ENCODE peak calls at places on chromosomes 1 and 21, in five cellular contexts. J is GM06990, Q is fibroblast of lung, C is mucosa of descending colon, D is AG09309. P is an unnamed sample.

GRCh38 chr1:8680628-8681316 is 136.7 kb downstream of the RERE start:
- DNase-seq in J (no peak), Q (no peak), C (no peak), D (no peak), P (no peak)

GRCh38 chr1:119773711-119774241 is 5.1 kb upstream of the HMGCS2 start:
- DNase-seq in Q (peak), D (peak), C (no peak), J (no peak), P (no peak)

GRCh38 chr1:220516722-220517042 is 11.3 kb upstream of the MARK1 start:
- DNase-seq in C (no peak), D (no peak), J (no peak), Q (no peak), P (no peak)

GRCh38 chr1:114094303-114094663 is 59.4 kb downstream of the SYT6 start:
- DNase-seq in C (no peak), D (peak), J (no peak), Q (peak), P (no peak)

GRCh38 chr1:236179634-236180033 is 37.3 kb downstream of the GPR137B start:
- DNase-seq in C (no peak), J (no peak), Q (no peak), D (no peak), P (no peak)

GRCh38 chr1:10074059-10074854 is 41.5 kb downstream of the UBE4B start:
- DNase-seq in D (peak), C (no peak), J (peak), Q (peak), P (peak)

GRCh38 chr21:16243396-16243795 is 513.6 kb downstream of the USP25 start:
- DNase-seq in D (no peak), Q (no peak), C (no peak), J (no peak), P (no peak)

GRCh38 chr1:201582261-201582951 is 43.5 kb downstream of the NAV1 start:
- DNase-seq in Q (peak), J (no peak), D (no peak), C (no peak), P (peak)

GRCh38 chr1:19651141-19651737 is 7.1 kb downstream of the NBL1 start:
- DNase-seq in D (no peak), Q (peak), C (no peak), J (no peak), P (no peak)

GRCh38 chr1:228073870-228074545 is 8.5 kb upstream of the ARF1 start:
- DNase-seq in J (no peak), Q (no peak), C (no peak), D (no peak), P (no peak)

GRCh38 chr1:242824435-242824834 is 299.9 kb upstream of the PLD5 start:
- DNase-seq in C (no peak), J (no peak), Q (peak), D (no peak), P (no peak)

GRCh38 chr1:47527653-47528272 is 89.9 kb downstream of the FOXD2 start:
- DNase-seq in D (no peak), Q (no peak), J (no peak), C (no peak), P (no peak)

GRCh38 chr1:49694251-49694827 is 329.4 kb downstream of the AGBL4 start:
- DNase-seq in J (no peak), Q (no peak), C (no peak), D (no peak), P (no peak)

GRCh38 chr1:216456682-216457081 is 33.4 kb upstream of the USH2A start:
- DNase-seq in J (no peak), Q (peak), C (no peak), D (peak), P (peak)

GRCh38 chr1:234776875-234777849 is 167.2 kb upstream of the IRF2BP2 start:
- DNase-seq in J (no peak), C (no peak), Q (no peak), D (no peak), P (no peak)

GRCh38 chr1:235835226-235835625 is 31.5 kb downstream of the LYST start:
- DNase-seq in D (no peak), C (no peak), Q (peak), J (no peak), P (no peak)

GRCh38 chr21:38938343-38938742 is 132.6 kb downstream of the ETS2 start:
- DNase-seq in Q (no peak), J (no peak), C (no peak), D (no peak), P (no peak)

GRCh38 chr1:3625151-3625907 is 514 bp downstream of the TPRG1L start:
- DNase-seq in Q (peak), J (peak), D (no peak), C (peak), P (no peak)

GRCh38 chr1:248757784-248758195 is 2.2 kb upstream of the LYPD8 start:
- DNase-seq in C (no peak), D (no peak), Q (no peak), J (no peak), P (no peak)

GRCh38 chr1:231214918-231215675 is 25.9 kb upstream of the GNPAT start:
- DNase-seq in Q (no peak), D (no peak), J (no peak), C (no peak), P (no peak)

GRCh38 chr1:205438213-205439158 is 16.6 kb upstream of the LEMD1 start:
- DNase-seq in D (no peak), C (peak), Q (peak), J (no peak), P (peak)

GRCh38 chr1:226975259-226975908 is 35.3 kb downstream of the COQ8A start:
- DNase-seq in J (no peak), D (no peak), Q (no peak), C (no peak), P (no peak)

GRCh38 chr1:198986041-198986440 is 347.2 kb downstream of the PTPRC start:
- DNase-seq in D (no peak), Q (no peak), C (no peak), J (no peak), P (no peak)

GRCh38 chr21:15063821-15064575 is 802 bp downstream of the NRIP1 start:
- DNase-seq in C (peak), D (no peak), Q (peak), J (peak), P (no peak)

GRCh38 chr1:34511802-34512201 is 243.0 kb upstream of the GJB5 start:
- DNase-seq in D (no peak), C (no peak), J (no peak), Q (no peak), P (no peak)

GRCh38 chr1:22122273-22123070 is 20.4 kb downstream of the WNT4 start:
- DNase-seq in J (no peak), D (no peak), C (no peak), Q (no peak), P (no peak)

GRCh38 chr1:204589409-204590038 is 73.3 kb downstream of the MDM4 start:
- DNase-seq in Q (peak), J (no peak), C (no peak), D (no peak), P (no peak)

DNA sequence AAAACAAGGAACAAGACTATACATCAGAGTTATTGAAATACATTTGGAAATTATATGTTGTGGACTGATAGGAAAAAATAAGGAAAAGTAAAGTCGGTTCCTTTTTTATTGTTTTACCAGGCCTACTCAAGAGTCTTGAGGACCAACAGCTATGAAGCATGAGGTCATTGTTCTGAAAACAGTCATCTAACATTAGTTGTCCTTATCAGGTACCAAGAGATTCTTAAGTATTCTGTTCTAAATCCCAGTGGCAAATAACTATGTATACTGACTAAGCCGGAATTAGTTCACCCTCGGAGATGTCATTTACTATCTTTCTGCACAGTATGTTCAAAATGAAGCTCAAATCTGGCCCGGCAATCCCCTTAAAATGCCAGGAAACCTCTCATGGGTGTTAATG is 585 bp downstream of the ADGRL4 start:
- DNase-seq in D (no peak), C (no peak), Q (peak), J (no peak), P (no peak)
- H3K4me3 ChIP-seq in D (peak), C (no peak), Q (peak), J (no peak), P (peak)

GRCh38 chr21:31343030-31343510 is 991 bp downstream of the TIAM1 start:
- DNase-seq in C (no peak), J (no peak), Q (no peak), D (no peak), P (no peak)
- H3K4me3 ChIP-seq in C (no peak), J (peak), Q (peak), D (peak), P (peak)

GRCh38 chr21:45540601-45540970 is 1.7 kb downstream of the SLC19A1 start:
- DNase-seq in Q (no peak), D (no peak), J (no peak), C (no peak), P (no peak)
- H3K4me3 ChIP-seq in Q (no peak), D (no peak), J (peak), C (no peak), P (no peak)

GRCh38 chr1:186206046-186206564 is 168.9 kb downstream of the TPR start:
- DNase-seq in Q (peak), J (no peak), D (no peak), C (no peak), P (no peak)
- H3K4me3 ChIP-seq in Q (no peak), J (no peak), D (no peak), C (no peak), P (no peak)

DNA sequence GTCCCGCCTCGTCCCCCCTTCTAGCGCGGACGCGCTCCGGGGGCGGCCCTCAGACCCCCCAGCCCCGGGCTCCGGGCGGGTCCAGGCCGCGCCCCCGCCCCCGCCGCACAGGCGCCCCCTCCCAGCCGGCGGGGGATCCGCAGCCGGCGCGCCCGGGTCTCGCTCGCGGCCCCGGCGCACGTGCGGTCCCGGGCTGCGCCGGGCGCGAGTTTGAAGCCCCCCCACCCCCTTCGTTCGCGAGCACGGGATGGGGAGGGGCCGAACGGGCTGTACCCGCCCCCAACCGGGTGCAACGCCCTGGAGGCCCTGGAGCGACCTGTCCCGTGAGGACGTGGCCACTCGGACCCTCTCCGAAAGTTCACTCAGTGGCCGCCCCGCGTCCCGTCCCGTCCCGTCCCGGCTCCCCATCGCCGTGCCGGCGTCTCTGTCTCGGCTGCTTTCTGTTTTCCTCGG is 796 bp downstream of the PTPRF start:
- DNase-seq in J (no peak), C (peak), D (no peak), Q (no peak), P (no peak)
- H3K4me3 ChIP-seq in J (peak), C (peak), D (peak), Q (peak), P (peak)

DNA sequence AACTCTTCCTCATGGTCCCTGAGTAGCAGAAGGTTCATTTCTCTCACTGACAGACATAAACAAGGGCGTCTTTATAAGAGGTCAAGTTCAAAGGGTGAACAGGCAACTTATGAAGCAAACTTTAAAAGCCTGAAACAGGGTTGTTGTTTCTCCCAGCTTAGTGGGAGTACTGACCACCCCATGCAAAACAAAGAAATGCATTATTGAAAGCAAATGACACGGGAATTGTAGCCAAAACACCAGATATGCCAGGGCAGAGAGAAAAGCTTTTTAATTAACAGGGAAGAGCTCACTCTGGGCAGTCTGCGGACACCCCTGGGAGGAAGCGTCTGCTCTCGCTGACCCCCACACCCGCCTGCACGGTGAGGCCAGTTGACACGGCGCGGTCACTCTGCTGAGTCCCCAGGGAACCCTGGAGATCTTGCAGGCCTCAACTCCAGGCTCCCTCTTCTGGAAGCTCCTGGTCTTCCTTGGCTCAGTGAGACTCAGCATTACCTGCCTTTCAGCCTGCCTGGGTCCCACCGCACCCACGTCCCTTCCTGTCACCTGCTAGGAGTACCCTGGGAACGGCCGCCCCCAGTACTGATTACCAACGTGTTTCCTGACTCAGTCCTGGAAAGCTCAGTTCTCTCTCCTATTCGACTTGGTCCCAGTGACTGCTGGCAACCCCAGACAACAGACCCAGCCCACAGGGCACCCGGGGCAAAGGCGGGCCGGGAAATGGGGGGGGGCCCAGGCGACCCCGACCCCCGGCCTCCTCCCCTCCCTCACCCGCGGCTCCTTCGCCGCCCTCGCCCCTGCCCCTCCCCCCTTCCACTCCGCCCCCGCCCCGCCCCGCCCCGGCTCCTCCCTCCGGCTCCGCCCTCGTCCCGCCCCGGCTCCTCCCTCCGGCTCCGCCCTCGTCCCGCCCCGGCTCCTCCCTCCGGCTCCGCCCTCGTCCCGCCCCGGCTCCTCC is 972 bp downstream of the CFAP410 start:
- DNase-seq in Q (peak), C (peak), J (peak), D (no peak), P (peak)
- H3K4me3 ChIP-seq in Q (peak), C (no peak), J (peak), D (peak), P (peak)

GRCh38 chr1:53468374-53468773 is 9.2 kb downstream of the DMRTB1 start:
- DNase-seq in Q (no peak), J (no peak), D (no peak), C (no peak), P (no peak)

GRCh38 chr1:53469373-53469772 is 10.2 kb downstream of the DMRTB1 start:
- DNase-seq in D (no peak), C (no peak), J (no peak), Q (no peak), P (no peak)

GRCh38 chr1:53471000-53471399 is 11.8 kb downstream of the DMRTB1 start:
- DNase-seq in D (no peak), C (no peak), J (no peak), Q (no peak), P (no peak)

GRCh38 chr1:53470155-53470554 is 11.0 kb downstream of the DMRTB1 start:
- DNase-seq in J (no peak), Q (peak), C (peak), D (peak), P (peak)

DNA sequence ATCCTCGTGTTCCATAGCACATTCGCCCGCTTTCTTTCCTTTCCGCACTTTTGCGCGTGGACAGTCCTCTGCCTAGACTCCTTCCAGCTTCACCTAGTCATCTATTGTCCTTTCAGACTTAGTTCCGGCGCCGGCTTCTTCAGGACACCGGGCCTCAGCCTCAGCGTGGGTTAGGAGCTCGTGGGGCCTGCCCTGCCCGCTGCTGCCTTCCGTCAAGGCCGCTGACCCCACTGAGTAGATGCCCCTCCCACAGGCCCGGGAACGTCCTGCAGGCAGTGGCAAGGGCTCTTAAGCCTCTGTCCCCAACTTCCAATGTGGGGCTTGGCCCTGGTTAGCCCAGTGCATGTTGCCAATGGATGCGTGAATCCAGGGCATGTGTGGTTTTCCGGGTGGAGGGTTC is 11.4 kb downstream of the DMRTB1 start:
- DNase-seq in Q (no peak), D (no peak), J (no peak), C (no peak), P (no peak)
- H3K4me3 ChIP-seq in Q (no peak), D (no peak), J (no peak), C (no peak), P (no peak)

GRCh38 chr1:76501576-76502219 is 365.6 kb upstream of the ST6GALNAC5 start:
- DNase-seq in D (no peak), Q (no peak), J (no peak), C (no peak), P (no peak)
- H3K4me3 ChIP-seq in D (no peak), Q (no peak), J (no peak), C (no peak), P (no peak)

DNA sequence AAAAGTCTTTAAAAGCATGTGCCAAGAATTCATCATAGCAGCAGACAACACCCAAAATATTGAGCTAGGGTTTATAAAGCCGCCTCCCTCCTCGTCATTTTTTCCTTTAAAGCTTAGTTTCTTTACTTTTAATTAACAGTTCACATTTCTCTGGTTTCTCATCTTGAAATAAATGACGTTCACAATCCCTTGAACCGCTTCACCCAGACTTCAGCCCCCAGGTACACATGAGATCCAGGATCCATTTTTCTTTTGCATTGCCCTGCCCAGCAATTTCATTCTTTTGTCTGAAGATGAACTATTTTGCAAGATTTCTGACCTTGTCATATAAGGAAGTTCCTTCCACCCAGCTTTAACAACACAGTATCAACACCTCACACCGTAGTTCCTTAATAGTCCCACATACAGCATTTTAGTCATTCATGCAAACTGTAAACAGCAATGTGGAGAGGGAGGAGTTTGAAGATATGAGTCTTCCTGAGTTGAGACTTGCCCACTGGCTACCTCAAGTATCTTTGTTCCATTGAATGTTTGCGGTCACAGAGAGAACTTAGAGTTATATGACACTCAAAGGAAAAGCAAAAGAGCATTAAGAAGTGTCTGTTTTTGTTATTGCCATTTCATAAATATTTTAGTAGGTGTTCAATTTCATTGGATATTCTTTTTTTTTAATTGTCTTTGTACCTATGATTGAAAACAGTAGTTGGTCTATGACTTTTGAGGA is 35.3 kb upstream of the CACYBP start:
- DNase-seq in D (no peak), Q (peak), J (no peak), C (no peak), P (no peak)
- H3K4me3 ChIP-seq in D (no peak), Q (no peak), J (no peak), C (no peak), P (no peak)